ENCODE peak calls at places on chromosomes 6 and 20, in seven cellular contexts. V, B, X, I, A, C and P are unnamed samples.

GRCh38 chr20:38299963-38300362 is 4.0 kb upstream of the BPI start:
- DNase-seq in V (no peak), B (no peak), X (no peak), I (no peak), A (no peak), C (no peak), P (no peak)

GRCh38 chr6:75266716-75267291 is 17.8 kb downstream of the TMEM30A start:
- DNase-seq in V (no peak), B (no peak), X (no peak), I (no peak), A (peak; percentile 42), C (peak; percentile 73), P (peak; percentile 82)

GRCh38 chr6:157325069-157325805 is 1.9 kb upstream of the TMEM242 start:
- DNase-seq in V (no peak), B (no peak), X (no peak), I (no peak), A (peak; percentile 78), C (peak; percentile 32), P (peak; percentile 82)

GRCh38 chr6:157724138-157724537 is 98.9 kb upstream of the SNX9 start:
- DNase-seq in V (no peak), B (no peak), X (no peak), I (no peak), A (no peak), C (no peak), P (peak; percentile 74)

GRCh38 chr20:61185181-61185580 is 66.9 kb upstream of the CDH4 start:
- DNase-seq in V (no peak), B (no peak), X (no peak), I (no peak), A (no peak), C (no peak), P (peak; percentile 5)

GRCh38 chr6:41970436-41970846 is 28.8 kb upstream of the CCND3 start:
- DNase-seq in V (no peak), B (no peak), X (no peak), I (no peak), A (no peak), C (peak; percentile 61), P (peak; percentile 60)

GRCh38 chr6:107730106-107730505 is 94.0 kb downstream of the SCML4 start:
- DNase-seq in V (no peak), B (no peak), X (no peak), I (no peak), A (no peak), C (no peak), P (no peak)

GRCh38 chr6:14088600-14089168 is 28.9 kb upstream of the CD83 start:
- DNase-seq in V (no peak), B (no peak), X (no peak), I (no peak), A (no peak), C (peak; percentile 54), P (no peak)

GRCh38 chr20:56433221-56433879 is 21.3 kb downstream of the CASS4 start:
- DNase-seq in V (no peak), B (no peak), X (no peak), I (no peak), A (no peak), C (no peak), P (peak; percentile 48)

GRCh38 chr6:43723737-43724295 is 36.2 kb upstream of the MRPS18A start:
- DNase-seq in V (no peak), B (no peak), X (peak; percentile 87), I (peak; percentile 58), A (peak; percentile 84), C (peak; percentile 73), P (peak; percentile 83)

GRCh38 chr20:58447733-58448391 is 58.8 kb downstream of the VAPB start:
- DNase-seq in V (peak; percentile 20), B (peak; percentile 30), X (no peak), I (no peak), A (peak; percentile 79), C (peak; percentile 63), P (peak; percentile 77)

GRCh38 chr6:35449287-35449881 is 2.8 kb upstream of the FANCE start:
- DNase-seq in V (peak; percentile 39), B (no peak), X (no peak), I (no peak), A (peak; percentile 80), C (peak; percentile 82), P (peak; percentile 85)

GRCh38 chr6:39114707-39115599 is at the start of gene SAYSD1:
- DNase-seq in V (peak; percentile 69), B (peak; percentile 69), X (peak; percentile 99), I (peak; percentile 90), A (peak; percentile 89), C (peak; percentile 94), P (peak; percentile 94)

GRCh38 chr6:44133003-44133931 is 5.9 kb downstream of the TMEM63B start:
- DNase-seq in V (no peak), B (no peak), X (no peak), I (no peak), A (peak; percentile 68), C (peak; percentile 80), P (peak; percentile 65)

GRCh38 chr6:26342106-26342999 is 22.6 kb upstream of the BTN3A2 start:
- DNase-seq in V (no peak), B (no peak), X (no peak), I (no peak), A (no peak), C (no peak), P (peak; percentile 44)

GRCh38 chr6:70221025-70221714 is 81.7 kb downstream of the COL9A1 start:
- DNase-seq in V (no peak), B (peak; percentile 13), X (no peak), I (no peak), A (peak; percentile 12), C (peak; percentile 59), P (peak; percentile 53)

GRCh38 chr6:96826865-96827264 is 10.4 kb downstream of the GPR63 start:
- DNase-seq in V (no peak), B (no peak), X (no peak), I (no peak), A (no peak), C (no peak), P (no peak)

GRCh38 chr6:99252421-99252820 is 97.1 kb downstream of the FAXC start:
- DNase-seq in V (no peak), B (no peak), X (no peak), I (no peak), A (no peak), C (no peak), P (no peak)

GRCh38 chr20:63891061-63892002 is 3.6 kb upstream of the DNAJC5 start:
- DNase-seq in V (no peak), B (no peak), X (no peak), I (no peak), A (no peak), C (no peak), P (no peak)

DNA sequence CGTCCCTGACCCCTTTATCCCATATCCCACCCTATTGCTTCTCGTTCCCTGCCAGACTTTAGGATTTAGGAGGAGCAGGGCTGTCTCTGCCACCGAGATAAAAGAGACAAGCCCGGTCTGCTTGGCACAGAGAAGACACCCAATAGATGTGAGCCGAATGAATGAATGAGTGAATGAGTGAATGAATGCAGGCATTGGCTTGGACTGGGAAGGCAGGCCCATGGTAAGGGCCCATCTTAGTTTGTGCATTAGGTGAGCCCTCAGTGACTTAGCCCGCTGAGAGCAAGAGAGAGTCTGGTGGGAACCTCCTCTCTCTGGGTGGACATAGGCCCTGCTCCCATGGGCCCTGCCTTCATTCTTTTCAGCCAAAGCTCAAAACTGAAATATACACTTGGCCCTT is 879 bp upstream of the BPIFB6 start:
- DNase-seq in V (no peak), B (no peak), X (no peak), I (no peak), A (no peak), C (no peak), P (no peak)
- TF ChIP-seq CTCF in V (no peak), B (no peak), X (no peak), I (no peak), A (no peak), C (no peak), P (no peak)

DNA sequence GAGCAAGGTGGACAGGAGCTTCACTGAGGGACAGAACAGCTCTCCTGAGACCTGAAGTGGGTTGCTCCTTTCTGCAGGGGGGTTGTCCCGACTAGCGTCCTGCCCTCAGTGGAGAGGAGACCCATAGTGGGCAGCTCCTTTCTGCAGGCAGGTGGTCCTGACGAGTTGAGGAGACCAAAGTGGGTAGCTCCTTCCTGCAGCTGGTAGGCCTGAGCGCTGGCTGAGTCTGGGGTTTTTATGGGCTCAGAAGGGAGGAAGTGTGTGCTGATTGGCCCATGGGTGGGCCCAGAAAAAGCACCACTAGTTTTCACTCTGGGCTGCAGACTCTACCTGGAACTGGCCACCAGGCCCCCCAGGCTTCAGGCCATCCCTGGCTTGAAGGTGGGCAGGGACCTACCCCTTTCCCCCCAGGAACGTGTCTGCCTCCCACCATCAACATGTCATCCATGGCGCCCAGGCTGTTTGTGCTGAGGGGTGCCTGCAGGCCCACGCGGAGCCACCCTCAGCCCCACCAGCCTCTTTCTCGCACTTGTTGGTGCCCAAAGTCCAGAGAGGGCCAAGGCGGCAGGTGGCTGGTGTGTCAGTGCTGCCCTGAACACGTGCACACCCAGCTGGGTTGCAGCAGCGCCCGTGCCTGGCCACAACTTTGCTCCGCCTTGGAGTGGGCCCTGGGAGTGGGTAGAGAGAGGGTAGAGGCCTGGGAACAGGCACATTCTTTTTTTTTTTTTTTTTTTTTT is 1.6 kb upstream of the DEK start:
- DNase-seq in V (no peak), B (no peak), X (peak; percentile 81), I (no peak), A (no peak), C (no peak), P (no peak)
- H3K4me3 ChIP-seq in V (no peak overlapping the region), B (no peak overlapping the region), X (no peak overlapping the region), I (no peak overlapping the region), A (no peak overlapping the region), C (peak overlapping the region; percentile 69), P (no peak overlapping the region)

GRCh38 chr20:46771195-46771588 is 61.7 kb downstream of the SLC2A10 start:
- DNase-seq in V (no peak), B (no peak), X (no peak), I (no peak), A (no peak), C (no peak), P (no peak)

GRCh38 chr20:46773680-46774079 is 64.2 kb downstream of the SLC2A10 start:
- DNase-seq in V (no peak), B (no peak), X (no peak), I (no peak), A (no peak), C (no peak), P (no peak)

GRCh38 chr20:46770330-46771194 is 61.1 kb downstream of the SLC2A10 start:
- DNase-seq in V (no peak), B (no peak), X (no peak), I (no peak), A (no peak), C (no peak), P (peak; percentile 38)

GRCh38 chr20:46774943-46775560 is 65.6 kb downstream of the SLC2A10 start:
- DNase-seq in V (no peak), B (no peak), X (no peak), I (no peak), A (no peak), C (no peak), P (no peak)

DNA sequence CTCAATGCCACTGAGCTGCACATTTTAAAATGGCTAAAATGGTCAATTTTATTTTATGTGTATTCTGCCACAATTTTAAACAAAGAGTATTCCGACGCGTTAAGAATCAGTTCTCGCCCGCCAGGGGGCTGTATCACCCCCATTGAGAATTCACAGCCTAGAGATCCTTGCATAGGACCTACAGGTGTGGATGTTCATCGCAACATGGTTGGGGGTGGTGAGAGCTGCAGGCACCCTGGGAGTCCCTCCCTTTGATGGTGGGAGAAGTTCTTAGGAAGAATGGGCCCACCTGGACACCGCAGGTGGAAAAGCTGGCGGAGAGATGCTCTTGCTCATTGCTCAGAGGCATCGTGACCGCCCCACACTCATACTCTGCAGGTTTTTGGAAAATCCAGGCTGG is 63.5 kb downstream of the SLC2A10 start:
- DNase-seq in V (no peak), B (no peak), X (no peak), I (no peak), A (peak; percentile 40), C (no peak), P (no peak)
- TF ChIP-seq CTCF in V (peak; percentile 49), B (peak; percentile 45), X (no peak), I (no peak), A (peak; percentile 62), C (no peak), P (peak; percentile 34)

GRCh38 chr20:43722153-43722505 is 4.7 kb downstream of the GTSF1L start:
- DNase-seq in V (no peak), B (no peak), X (no peak), I (no peak), A (no peak), C (no peak), P (no peak)
- H3K4me3 ChIP-seq in V (no peak overlapping the region), B (no peak overlapping the region), X (peak overlapping the region; percentile 21), I (no peak overlapping the region), A (no peak overlapping the region), C (no peak overlapping the region), P (no peak overlapping the region)